ENCODE peak calls at places on chromosomes 2 and 18, in seven cellular contexts. I is left ventricle myocardium inferior; H is stimulated activated CD4-positive, alpha-beta T cell treated with anti-CD3 and anti-CD28 coated beads, Interleukin-4, amount 100 ng/mL, for 24 hours; T is astrocyte; M is substantia nigra; X is activated CD8-positive, alpha-beta memory T cell treated with anti-CD3 and anti-CD28 coated beads, Interleukin-2, amount 50 U/mL, for 4 hours; L is hypothalamus. U is an unnamed sample.

GRCh38 chr18:25351280-25351772 is 640 bp downstream of the ZNF521 start:
- DNase-seq in X (no peak), H (no peak), I (no peak), L (peak), M (no peak), T (no peak), U (no peak)

GRCh38 chr2:100606740-100607343 is 44.0 kb downstream of the PDCL3 start:
- DNase-seq in M (no peak), L (peak), T (peak), I (no peak), X (peak), H (peak), U (peak)

GRCh38 chr2:236974206-236974605 is 111.5 kb upstream of the COPS8 start:
- DNase-seq in T (no peak), H (no peak), L (no peak), X (no peak), I (no peak), M (no peak), U (no peak)

GRCh38 chr2:199302851-199303250 is 154.9 kb downstream of the SATB2 start:
- DNase-seq in H (no peak), I (no peak), M (no peak), X (no peak), T (peak), L (no peak), U (peak)

GRCh38 chr2:166485558-166486193 is 8.4 kb downstream of the SCN7A start:
- DNase-seq in L (no peak), T (no peak), H (no peak), X (no peak), M (no peak), I (no peak), U (no peak)

GRCh38 chr2:112173646-112174319 is 35.6 kb downstream of the FBLN7 start:
- DNase-seq in I (no peak), T (no peak), X (no peak), H (no peak), M (no peak), L (no peak), U (no peak)

GRCh38 chr2:232203166-232203891 is 175.2 kb upstream of the ALPP start:
- DNase-seq in H (no peak), T (no peak), I (no peak), L (no peak), X (no peak), M (no peak), U (no peak)

GRCh38 chr2:113160248-113160647 is 13.5 kb upstream of the PSD4 start:
- DNase-seq in I (no peak), M (no peak), L (no peak), T (no peak), X (no peak), H (no peak), U (no peak)

GRCh38 chr2:150596071-150596470 is 108.6 kb upstream of the RND3 start:
- DNase-seq in I (no peak), X (no peak), L (no peak), T (peak), M (no peak), H (no peak), U (no peak)

GRCh38 chr18:57164401-57164800 is 17.5 kb downstream of the BOD1L2 start:
- DNase-seq in M (no peak), T (no peak), X (no peak), H (no peak), I (no peak), L (no peak), U (no peak)

GRCh38 chr2:185979546-185980071 is 241.0 kb downstream of the FSIP2 start:
- DNase-seq in L (no peak), M (no peak), X (no peak), I (no peak), T (peak), H (no peak), U (peak)

GRCh38 chr18:37604032-37604431 is 38.4 kb upstream of the CELF4 start:
- DNase-seq in T (no peak), I (no peak), L (no peak), H (no peak), X (no peak), M (no peak), U (no peak)

GRCh38 chr2:208392300-208392699 is 14.3 kb upstream of the PTH2R start:
- DNase-seq in L (no peak), H (no peak), X (no peak), M (no peak), T (no peak), I (no peak), U (no peak)

GRCh38 chr2:183164111-183165015 is 40.1 kb downstream of the NUP35 start:
- DNase-seq in M (no peak), T (peak), L (no peak), X (no peak), H (no peak), I (no peak), U (peak)

GRCh38 chr2:230485801-230486341 is 69.9 kb downstream of the SP100 start:
- DNase-seq in L (no peak), T (no peak), M (no peak), X (no peak), I (no peak), H (no peak), U (no peak)

GRCh38 chr2:196967126-196967525 is 40.6 kb upstream of the PGAP1 start:
- DNase-seq in I (no peak), M (no peak), T (peak), X (no peak), L (no peak), H (no peak), U (peak)

GRCh38 chr2:215423234-215423633 is 12.6 kb downstream of the FN1 start:
- DNase-seq in M (no peak), H (no peak), X (no peak), T (peak), I (no peak), L (no peak), U (no peak)

GRCh38 chr18:10122116-10122515 is 208.3 kb downstream of the VAPA start:
- DNase-seq in L (no peak), H (no peak), X (no peak), I (no peak), T (peak), M (no peak), U (no peak)

GRCh38 chr18:64966667-64967066 is 784.1 kb upstream of the CDH7 start:
- DNase-seq in X (no peak), T (no peak), I (peak), H (no peak), L (no peak), M (no peak), U (peak)

GRCh38 chr2:157331696-157332095 is 6.1 kb upstream of the ERMN start:
- DNase-seq in T (no peak), X (no peak), H (peak), L (no peak), M (no peak), I (no peak), U (no peak)

GRCh38 chr18:62324355-62324828 is 718 bp upstream of the TNFRSF11A start:
- DNase-seq in I (no peak), T (no peak), L (no peak), X (no peak), H (no peak), M (no peak), U (no peak)

GRCh38 chr2:214244847-214245246 is 166.0 kb upstream of the VWC2L start:
- DNase-seq in I (no peak), X (no peak), M (no peak), T (peak), H (no peak), L (no peak), U (peak)